ENCODE peak calls at places on chromosomes 11 and 22, in five cellular contexts. P is lower leg skin, B is HS-5, S is memory B cell, K is WERI-Rb-1. A is an unnamed sample.

GRCh38 chr11:77473801-77474508 is at the start of gene PAK1:
- DNase-seq in P (peak; percentile 73), K (peak; percentile 91), B (peak; percentile 60), S (peak; percentile 94), A (peak; percentile 80)

GRCh38 chr11:31943056-31943780 is 132.1 kb upstream of the PAX6 start:
- DNase-seq in B (no peak), S (no peak), P (no peak), K (no peak), A (no peak)

GRCh38 chr11:36333897-36334296 is 37.8 kb downstream of the PRR5L start:
- DNase-seq in K (no peak), B (no peak), P (no peak), S (no peak), A (no peak)

GRCh38 chr22:44486538-44486937 is 11.5 kb downstream of the RTL6 start:
- DNase-seq in B (no peak), S (no peak), P (no peak), K (no peak), A (no peak)

GRCh38 chr11:115939104-115939503 is 434.9 kb upstream of the CADM1 start:
- DNase-seq in K (no peak), S (no peak), B (no peak), P (no peak), A (no peak)

GRCh38 chr11:28702871-28703270 is 594.7 kb downstream of the METTL15 start:
- DNase-seq in S (no peak), B (no peak), P (no peak), K (no peak), A (no peak)

GRCh38 chr22:29194269-29194668 is 11.4 kb upstream of the EMID1 start:
- DNase-seq in S (no peak), B (no peak), P (no peak), K (no peak), A (no peak)

GRCh38 chr22:45867118-45867905 is 109.7 kb downstream of the WNT7B start:
- DNase-seq in K (no peak), P (no peak), B (no peak), S (no peak), A (no peak)

GRCh38 chr11:118893662-118894061 is 10.0 kb downstream of the CXCR5 start:
- DNase-seq in K (no peak), B (no peak), P (no peak), S (no peak), A (no peak)

GRCh38 chr11:77593883-77594282 is 4.1 kb downstream of the AQP11 start:
- DNase-seq in S (no peak), P (no peak), B (no peak), K (no peak), A (no peak)

GRCh38 chr11:128390246-128390645 is 197.1 kb downstream of the ETS1 start:
- DNase-seq in S (no peak), K (no peak), P (no peak), B (no peak), A (no peak)

GRCh38 chr11:7667460-7667859 is 5.8 kb downstream of the CYB5R2 start:
- DNase-seq in P (no peak), S (no peak), B (no peak), K (peak; percentile 35), A (no peak)

GRCh38 chr22:50209893-50210292 is 9.1 kb downstream of the SELENOO start:
- DNase-seq in B (peak; percentile 19), K (peak; percentile 53), P (no peak), S (peak; percentile 74), A (peak; percentile 69)

GRCh38 chr11:64598797-64599697 is 8.0 kb downstream of the SLC22A12 start:
- DNase-seq in K (no peak), B (no peak), S (no peak), P (no peak), A (no peak)